ENCODE peak calls at places on chromosomes 4 and X, in seven cellular contexts. F is stomach, H is body of pancreas, G is IMR-90, K is transverse colon, V is ovary, Y is HepG2. T is an unnamed sample.

GRCh38 chr4:153000068-153000420 is 63.9 kb downstream of the FHDC1 start:
- DNase-seq in Y (no peak), K (no peak), G (no peak), F (no peak), H (no peak), V (no peak), T (no peak)

GRCh38 chrX:109797311-109797975 is 64.4 kb upstream of the ACSL4 start:
- DNase-seq in V (no peak), G (no peak), F (no peak), H (no peak), K (no peak), Y (peak; percentile 54), T (no peak)

GRCh38 chr4:74665346-74665745 is 129.0 kb downstream of the BTC start:
- DNase-seq in V (no peak), F (no peak), H (no peak), G (no peak), Y (no peak), K (no peak), T (no peak)

GRCh38 chr4:80008351-80008750 is 64.7 kb downstream of the ANTXR2 start:
- DNase-seq in G (no peak), Y (no peak), V (no peak), H (no peak), K (no peak), F (no peak), T (no peak)

GRCh38 chrX:53950130-53950733 is 94.0 kb downstream of the PHF8 start:
- DNase-seq in Y (no peak), H (no peak), F (no peak), V (no peak), G (no peak), K (no peak), T (no peak)

GRCh38 chrX:66176134-66176533 is 12.1 kb downstream of the HEPH start:
- DNase-seq in Y (no peak), V (no peak), H (no peak), G (no peak), F (no peak), K (no peak), T (no peak)

GRCh38 chr4:174749091-174749490 is 80.0 kb downstream of the GLRA3 start:
- DNase-seq in Y (no peak), F (no peak), K (no peak), G (no peak), H (no peak), V (no peak), T (no peak)

GRCh38 chr4:82499705-82500104 is 62.1 kb downstream of the TMEM150C start:
- DNase-seq in G (no peak), F (no peak), Y (no peak), K (no peak), H (no peak), V (no peak), T (no peak)

GRCh38 chr4:47222276-47222675 is 190.9 kb downstream of the GABRB1 start:
- DNase-seq in G (peak; percentile 22), V (no peak), F (no peak), H (no peak), Y (no peak), K (no peak), T (no peak)

GRCh38 chr4:40564004-40564403 is 65.7 kb downstream of the RBM47 start:
- DNase-seq in H (peak; percentile 58), V (no peak), G (no peak), K (no peak), F (no peak), Y (no peak), T (no peak)

GRCh38 chr4:96698891-96699290 is 859.0 kb downstream of the PDHA2 start:
- DNase-seq in F (no peak), G (no peak), K (no peak), Y (no peak), H (no peak), V (no peak), T (no peak)

GRCh38 chr4:185640809-185641675 is 105.7 kb upstream of the PDLIM3 start:
- DNase-seq in G (peak; percentile 82), F (no peak), K (no peak), H (peak; percentile 36), V (no peak), Y (peak; percentile 76), T (no peak)

GRCh38 chrX:2484721-2485459 is 15.9 kb downstream of the DHRSX start:
- DNase-seq in K (no peak), F (no peak), Y (no peak), V (peak; percentile 66), H (no peak), G (peak; percentile 54), T (peak; percentile 61)

GRCh38 chr4:105399535-105400161 is 74.2 kb downstream of the PPA2 start:
- DNase-seq in H (no peak), F (no peak), V (no peak), Y (no peak), G (peak; percentile 91), K (no peak), T (no peak)

GRCh38 chr4:110612631-110613269 is 10.1 kb downstream of the PITX2 start:
- DNase-seq in H (no peak), F (no peak), Y (no peak), V (no peak), K (no peak), G (no peak), T (no peak)

GRCh38 chr4:109730294-109731051 is 603 bp upstream of the PLA2G12A start:
- DNase-seq in K (peak; percentile 68), H (peak; percentile 69), F (peak; percentile 57), Y (no peak), G (peak; percentile 56), V (no peak), T (peak; percentile 87)

GRCh38 chr4:113327513-113327912 is 278.1 kb downstream of the ANK2 start:
- DNase-seq in K (no peak), V (no peak), Y (no peak), H (no peak), F (no peak), G (peak; percentile 19), T (no peak)

GRCh38 chr4:56828784-56829535 is 7.5 kb upstream of the SPINK2 start:
- DNase-seq in Y (no peak), G (peak; percentile 56), K (no peak), V (no peak), H (no peak), F (no peak), T (no peak)

GRCh38 chr4:82423245-82424054 is 6.8 kb downstream of the HNRNPDL start:
- DNase-seq in Y (no peak), G (peak; percentile 69), H (no peak), F (no peak), K (no peak), V (no peak), T (no peak)

GRCh38 chr4:168787801-168788200 is 222.3 kb downstream of the CBR4 start:
- DNase-seq in Y (no peak), F (no peak), K (no peak), H (no peak), V (no peak), G (no peak), T (no peak)

GRCh38 chrX:102599084-102599949 is at the start of gene ARMCX5:
- DNase-seq in V (peak; percentile 73), G (peak; percentile 87), H (peak; percentile 83), Y (peak; percentile 82), F (peak; percentile 77), K (peak; percentile 77), T (peak; percentile 84)

GRCh38 chr4:189200346-189200745 is 740.3 kb upstream of the FRG1 start:
- DNase-seq in G (no peak), Y (no peak), H (no peak), V (no peak), K (no peak), F (no peak), T (no peak)

GRCh38 chr4:141180991-141181760 is 39.5 kb upstream of the ZNF330 start:
- DNase-seq in F (no peak), K (no peak), H (no peak), G (no peak), Y (no peak), V (no peak), T (no peak)

GRCh38 chrX:119482497-119483480 is 14.5 kb downstream of the SLC25A5 start:
- DNase-seq in H (peak; percentile 59), F (peak; percentile 68), K (peak; percentile 76), G (peak; percentile 39), V (peak; percentile 54), Y (no peak), T (peak; percentile 91)
- TF ChIP-seq POLR2A in H (peak; percentile 48), F (no peak), K (peak; percentile 5), G (no peak), V (no peak), Y (no peak), T (no peak)

GRCh38 chr4:963276-964225 is 9.8 kb downstream of the DGKQ start:
- DNase-seq in G (no peak), K (peak; percentile 62), Y (no peak), V (no peak), H (no peak), F (no peak), T (peak; percentile 70)
- H3K36me3 ChIP-seq in G (peaks cover 59% of the 10 kb centered on the region), K (peaks cover 8% of the 10 kb centered on the region), Y (peaks cover 1% of the 10 kb centered on the region), V (no peaks in the 10 kb centered on the region), H (no peaks in the 10 kb centered on the region), F (peaks cover 84% of the 10 kb centered on the region), T (no peaks in the 10 kb centered on the region)

GRCh38 chrX:41108684-41109205 is 23.5 kb downstream of the USP9X start:
- DNase-seq in Y (no peak), G (no peak), K (no peak), F (no peak), V (no peak), H (no peak), T (no peak)
- H3K4me3 ChIP-seq in Y (no peak overlapping the region), G (no peak overlapping the region), K (no peak overlapping the region), F (no peak overlapping the region), V (no peak overlapping the region), H (no peak overlapping the region), T (no peak overlapping the region)

GRCh38 chrX:123961268-123962005 is at the start of gene STAG2:
- DNase-seq in Y (peak; percentile 80), V (peak; percentile 78), H (peak; percentile 87), F (peak; percentile 70), K (peak; percentile 77), G (peak; percentile 85), T (peak; percentile 86)
- TF ChIP-seq POLR2A in Y (peak; percentile 33), V (peak; percentile 57), H (peak; percentile 33), F (no peak), K (peak; percentile 38), G (no peak), T (no peak)

GRCh38 chr4:103158760-103159159 is 39.4 kb downstream of the CENPE start:
- DNase-seq in K (no peak), H (no peak), G (no peak), V (no peak), F (no peak), Y (no peak), T (no peak)
- H3K36me3 ChIP-seq in K (no peaks in the 10 kb centered on the region), H (no peaks in the 10 kb centered on the region), G (peaks cover 1% of the 10 kb centered on the region), V (no peaks in the 10 kb centered on the region), F (no peaks in the 10 kb centered on the region), Y (peaks cover 2% of the 10 kb centered on the region), T (no peaks in the 10 kb centered on the region)

DNA sequence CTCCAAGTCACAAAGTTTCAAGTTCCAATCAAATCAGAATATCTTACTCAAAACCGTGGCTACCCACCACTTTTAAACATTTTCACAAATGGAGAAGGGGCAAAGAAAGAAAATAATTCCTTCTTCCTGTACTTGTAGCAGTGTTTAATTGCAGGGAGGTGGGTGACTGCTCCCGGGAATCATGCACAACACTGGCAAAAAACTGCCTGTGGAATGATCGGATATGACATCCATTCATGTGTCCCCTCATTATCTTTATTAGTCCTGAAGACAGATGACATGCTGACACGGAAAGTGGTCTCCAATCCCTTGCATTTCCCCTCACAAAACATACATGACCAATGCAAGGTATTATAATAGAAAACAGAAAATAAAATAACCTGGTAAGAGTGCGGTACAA is 2.0 kb downstream of the TSPAN5 start:
- DNase-seq in F (no peak), G (no peak), H (no peak), V (no peak), K (no peak), Y (no peak), T (no peak)
- H3K4me3 ChIP-seq in F (no peak overlapping the region), G (peak overlapping the region; percentile 64), H (no peak overlapping the region), V (peak overlapping the region; percentile 84), K (no peak overlapping the region), Y (no peak overlapping the region), T (peak overlapping the region; percentile 85)

GRCh38 chr4:128549636-128550035 is 259.9 kb upstream of the JADE1 start:
- DNase-seq in V (no peak), H (no peak), K (no peak), G (no peak), Y (no peak), F (no peak), T (no peak)
- TF ChIP-seq POLR2A in V (no peak), H (no peak), K (no peak), G (no peak), Y (no peak), F (no peak), T (no peak)

T was measured in spleen.